ENCODE peak calls at places on chromosomes 13 and 19, in four cellular contexts. K is NCI-H2171 treated with DMSO at 0.1 percent for 48 hours, F is Calu3, J is HuH-7. X is an unnamed sample.

GRCh38 chr19:5908773-5909442 is 4.2 kb downstream of the VMAC start:
- DNase-seq in K (no peak), F (no peak), J (peak), X (no peak)

GRCh38 chr19:28419312-28419711 is 793.6 kb downstream of the UQCRFS1 start:
- DNase-seq in K (no peak), F (no peak), J (no peak), X (no peak)

GRCh38 chr13:40102854-40103253 is 447.4 kb downstream of the COG6 start:
- DNase-seq in K (no peak), F (peak), J (no peak), X (no peak)

GRCh38 chr19:47094557-47095517 is 18.7 kb downstream of the ZC3H4 start:
- DNase-seq in K (no peak), F (peak), J (peak), X (peak)

GRCh38 chr19:17220207-17220758 is 5.1 kb downstream of the USE1 start:
- DNase-seq in K (no peak), F (peak), J (no peak), X (no peak)

GRCh38 chr13:106518535-106518934 is 16.9 kb downstream of the EFNB2 start:
- DNase-seq in K (no peak), F (no peak), J (no peak), X (no peak)

GRCh38 chr13:66689037-66689619 is 541.0 kb downstream of the PCDH9 start:
- DNase-seq in K (peak), F (no peak), J (no peak), X (no peak)

GRCh38 chr19:34171539-34171876 is 796 bp upstream of the LSM14A start:
- DNase-seq in K (peak), F (no peak), J (no peak), X (no peak)

GRCh38 chr13:78742659-78743058 is 83.7 kb upstream of the OBI1 start:
- DNase-seq in K (no peak), F (no peak), J (no peak), X (no peak)

GRCh38 chr13:24389506-24389905 is 80.1 kb downstream of the C1QTNF9 start:
- DNase-seq in K (no peak), F (no peak), J (no peak), X (no peak)